ENCODE peak calls at places on chromosome 9, in eight cellular contexts. U is heart right ventricle; D is mammary epithelial cell; J is stomach; Z is lower lobe of right lung; B is CD8-positive, alpha-beta T cell; G is A673; C is aorta. Q is an unnamed sample.

GRCh38 chr9:114348906-114349482 is 19.3 kb downstream of the ORM2 start:
- DNase-seq in B (no peak), Z (peak; percentile 92), J (no peak), D (peak; percentile 95), G (peak; percentile 93), C (peak; percentile 94), U (peak; percentile 43), Q (no peak)

GRCh38 chr9:104858271-104858670 is 69.7 kb downstream of the ABCA1 start:
- DNase-seq in U (no peak), G (no peak), C (no peak), J (no peak), D (peak; percentile 61), B (no peak), Z (no peak), Q (no peak)

GRCh38 chr9:68895741-68896478 is 118.0 kb downstream of the PRKACG start:
- DNase-seq in G (no peak), Z (no peak), C (no peak), B (no peak), U (no peak), J (no peak), D (no peak), Q (peak; percentile 72)

GRCh38 chr9:116901260-116901659 is 214.2 kb downstream of the TRIM32 start:
- DNase-seq in G (no peak), U (no peak), B (no peak), C (no peak), D (peak; percentile 69), J (no peak), Z (no peak), Q (no peak)

GRCh38 chr9:13264788-13265187 is 14.7 kb downstream of the MPDZ start:
- DNase-seq in U (no peak), C (no peak), J (no peak), Z (no peak), D (no peak), B (no peak), G (no peak), Q (no peak)

GRCh38 chr9:127397722-127398647 is 1.0 kb downstream of the SLC2A8 start:
- DNase-seq in U (peak; percentile 39), G (peak; percentile 46), D (peak; percentile 11), B (no peak), Z (peak; percentile 70), J (peak; percentile 40), C (peak; percentile 86), Q (no peak)

GRCh38 chr9:98775831-98776441 is 20.4 kb downstream of the ANKS6 start:
- DNase-seq in B (no peak), G (peak; percentile 80), J (no peak), U (peak; percentile 45), Z (no peak), D (peak; percentile 20), C (no peak), Q (peak; percentile 27)

GRCh38 chr9:122551371-122551770 is 1.5 kb upstream of the OR1N2 start:
- DNase-seq in G (no peak), B (no peak), Z (no peak), U (no peak), D (peak; percentile 60), J (no peak), C (no peak), Q (no peak)

GRCh38 chr9:117746263-117746662 is 42.1 kb downstream of the TLR4 start:
- DNase-seq in B (no peak), C (no peak), G (no peak), D (no peak), Z (no peak), J (no peak), U (no peak), Q (no peak)

GRCh38 chr9:6383551-6384225 is 29.3 kb upstream of the UHRF2 start:
- DNase-seq in Z (no peak), C (no peak), U (no peak), G (no peak), D (peak; percentile 32), B (no peak), J (no peak), Q (no peak)

GRCh38 chr9:128150594-128151342 is 1.5 kb downstream of the LCN2 start:
- DNase-seq in B (no peak), G (no peak), Z (peak; percentile 55), D (no peak), U (no peak), C (peak; percentile 69), J (peak; percentile 41), Q (no peak)

DNA sequence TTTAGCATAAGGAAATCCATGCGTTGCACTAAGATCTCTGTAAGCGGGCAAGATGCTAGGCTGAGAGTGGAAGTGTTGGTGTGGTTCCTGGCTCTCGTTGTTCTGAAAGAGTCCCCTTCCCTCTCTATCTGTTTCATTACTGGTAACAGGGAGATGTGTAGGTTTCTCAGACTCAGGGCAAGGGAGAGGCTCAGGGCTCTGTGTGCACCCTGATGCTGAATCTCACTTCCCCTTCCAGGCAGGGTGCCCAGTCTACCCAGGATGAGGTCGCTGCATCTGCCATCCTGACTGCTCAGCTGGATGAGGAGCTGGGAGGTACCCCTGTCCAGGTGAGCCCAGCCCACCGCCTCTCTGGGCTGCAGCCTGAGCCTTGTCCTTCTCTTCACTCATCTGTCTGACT is 45.7 kb downstream of the STOM start:
- DNase-seq in G (no peak), J (no peak), B (no peak), D (no peak), C (no peak), Z (peak; percentile 46), U (no peak), Q (no peak)
- H3K4me1 ChIP-seq in G (no peaks in the 10 kb centered on the region), J (peaks cover 30% of the 10 kb centered on the region), B (peaks cover 7% of the 10 kb centered on the region), D (peaks cover 27% of the 10 kb centered on the region), C (no peaks in the 10 kb centered on the region), Z (peaks cover 79% of the 10 kb centered on the region), U (peaks cover 36% of the 10 kb centered on the region), Q (peaks cover 5% of the 10 kb centered on the region)

DNA sequence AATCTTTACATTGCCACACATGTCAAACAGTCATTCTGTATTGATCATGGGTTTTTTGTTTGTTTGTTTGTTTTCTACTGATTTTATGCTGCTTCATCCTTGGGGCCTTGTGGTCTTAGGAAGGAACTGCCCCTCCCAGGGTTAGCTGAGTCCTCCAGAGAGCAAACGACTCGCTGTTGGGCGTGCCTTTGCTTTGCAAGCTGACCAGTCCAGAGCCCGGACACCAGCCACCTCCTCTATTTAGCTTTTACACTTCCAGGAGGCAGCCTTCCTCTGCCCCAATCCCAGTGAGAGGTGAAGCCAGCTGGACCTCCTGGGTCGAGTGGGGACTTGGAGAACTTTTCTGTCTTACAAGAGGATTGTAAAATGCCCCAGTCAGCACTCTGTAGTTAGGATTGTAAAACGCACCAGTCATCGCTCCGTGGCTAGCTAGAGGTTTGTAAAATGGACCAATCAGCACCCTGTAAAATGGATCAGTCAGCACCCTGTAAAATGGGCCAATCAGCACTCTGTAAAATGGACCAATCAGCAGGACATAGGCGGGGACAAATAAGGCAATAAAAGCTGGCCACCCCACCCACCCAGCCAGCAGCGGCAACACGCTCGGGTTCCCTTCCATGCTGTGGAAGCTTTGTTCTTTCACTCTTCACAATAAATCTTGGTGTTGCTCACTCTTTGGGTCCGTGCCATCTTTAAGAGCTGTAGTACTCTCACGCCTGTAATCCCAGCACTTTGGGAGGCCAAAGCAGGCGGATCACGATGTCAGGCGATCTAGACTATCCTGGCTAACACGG is 154.4 kb downstream of the ERCC6L2 start:
- DNase-seq in C (peak; percentile 68), B (no peak), Z (no peak), D (no peak), U (no peak), J (peak; percentile 59), G (no peak), Q (no peak)
- H3K9me3 ChIP-seq in C (no peaks in the 10 kb centered on the region), B (no peaks in the 10 kb centered on the region), Z (no peaks in the 10 kb centered on the region), D (no peaks in the 10 kb centered on the region), U (no peaks in the 10 kb centered on the region), J (no peaks in the 10 kb centered on the region), G (no peaks in the 10 kb centered on the region), Q (no peaks in the 10 kb centered on the region)

DNA sequence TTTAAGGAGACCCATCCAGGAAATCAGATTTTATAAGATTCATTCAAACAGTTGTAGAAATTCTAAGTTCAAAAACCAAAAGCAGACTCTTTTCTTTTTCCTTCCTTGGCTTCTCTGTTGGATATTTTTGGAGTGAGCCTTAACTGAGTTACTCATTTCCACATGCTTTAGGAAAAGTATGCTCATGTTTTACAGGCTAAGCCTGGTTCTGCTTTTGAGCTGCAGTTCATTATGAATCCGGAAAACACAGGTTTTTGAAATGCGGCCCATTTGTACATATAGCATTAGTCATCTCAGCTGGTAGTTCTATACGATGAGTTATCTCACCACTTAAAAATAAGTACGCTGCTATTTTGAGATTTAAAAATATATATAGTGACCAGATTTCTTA is 156.6 kb upstream of the DMRT1 start:
- DNase-seq in Z (no peak), G (peak; percentile 43), J (no peak), C (no peak), D (peak; percentile 87), U (no peak), B (no peak), Q (no peak)
- H3K27ac ChIP-seq in Z (no peak overlapping the region), G (no peak overlapping the region), J (peak overlapping the region; percentile 68), C (peak overlapping the region; percentile 99), D (peak overlapping the region; percentile 99), U (peak overlapping the region; percentile 63), B (no peak overlapping the region), Q (no peak overlapping the region)

GRCh38 chr9:76902395-76902794 is 3.5 kb downstream of the PRUNE2 start:
- DNase-seq in J (no peak), Z (no peak), G (no peak), C (no peak), D (no peak), B (no peak), U (no peak), Q (no peak)
- H3K4me1 ChIP-seq in J (peaks cover 17% of the 10 kb centered on the region), Z (peaks cover 14% of the 10 kb centered on the region), G (no peaks in the 10 kb centered on the region), C (peaks cover 17% of the 10 kb centered on the region), D (peaks cover 13% of the 10 kb centered on the region), B (no peaks in the 10 kb centered on the region), U (peaks cover 13% of the 10 kb centered on the region), Q (no peaks in the 10 kb centered on the region)

DNA sequence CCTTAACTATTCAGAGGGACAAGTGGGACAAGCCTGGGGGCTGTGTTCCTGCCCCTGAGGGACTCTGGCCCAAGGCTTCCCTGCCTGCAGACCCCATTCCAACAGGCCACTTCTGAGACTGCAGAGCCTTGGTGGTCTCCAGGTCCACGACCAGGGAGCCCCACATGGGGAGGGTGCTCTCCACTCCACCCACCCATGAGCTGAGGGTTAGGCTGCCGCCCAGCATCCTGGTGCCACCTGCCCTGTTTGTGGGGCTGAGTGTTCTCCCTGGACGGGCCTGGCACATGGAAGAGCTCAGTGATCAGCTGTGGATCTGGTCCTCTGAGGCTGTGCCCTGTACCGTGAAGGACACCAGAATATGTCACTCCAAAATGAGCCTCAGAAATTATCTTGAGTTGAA is 2.5 kb upstream of the ABO start:
- DNase-seq in B (no peak), U (no peak), J (no peak), D (no peak), Z (no peak), G (no peak), C (no peak), Q (no peak)
- H3K9me3 ChIP-seq in B (no peaks in the 10 kb centered on the region), U (no peaks in the 10 kb centered on the region), J (no peaks in the 10 kb centered on the region), D (no peaks in the 10 kb centered on the region), Z (no peaks in the 10 kb centered on the region), G (no peaks in the 10 kb centered on the region), C (peaks cover 2% of the 10 kb centered on the region), Q (peaks cover 6% of the 10 kb centered on the region)